ENCODE peak calls at places on chromosomes 4 and X, in seven cellular contexts. V is suprapubic skin, C is stomach, Z is AG10803, W is upper lobe of right lung, H is H9, S is choroid plexus epithelial cell. P is an unnamed sample.

GRCh38 chrX:82676386-82676785 is 831.7 kb upstream of the POU3F4 start:
- DNase-seq in Z (no peak), H (no peak), W (no peak), S (peak; percentile 18), V (no peak), C (no peak), P (peak; percentile 23)

GRCh38 chr4:52588097-52588496 is 71.0 kb downstream of the USP46 start:
- DNase-seq in Z (peak; percentile 14), V (no peak), S (peak; percentile 41), C (no peak), H (peak; percentile 73), W (no peak), P (peak; percentile 33)

GRCh38 chr4:39151120-39151713 is 31.1 kb upstream of the WDR19 start:
- DNase-seq in H (no peak), V (no peak), C (no peak), Z (peak; percentile 58), S (peak; percentile 69), W (no peak), P (peak; percentile 22)

GRCh38 chr4:85769009-85769408 is 294.1 kb downstream of the ARHGAP24 start:
- DNase-seq in C (no peak), S (no peak), H (no peak), V (no peak), W (no peak), Z (no peak), P (no peak)

GRCh38 chrX:68238568-68238967 is 194.7 kb downstream of the OPHN1 start:
- DNase-seq in H (peak; percentile 48), Z (peak; percentile 0), V (no peak), W (no peak), C (no peak), S (no peak), P (peak; percentile 29)

GRCh38 chr4:67291639-67292038 is 253.7 kb downstream of the CENPC start:
- DNase-seq in W (no peak), Z (no peak), C (no peak), V (no peak), H (no peak), S (no peak), P (no peak)

GRCh38 chr4:7111441-7111840 is 43.6 kb upstream of the GRPEL1 start:
- DNase-seq in C (no peak), H (no peak), Z (no peak), V (no peak), S (no peak), W (no peak), P (no peak)

GRCh38 chr4:156773648-156774357 is 197.8 kb downstream of the PDGFC start:
- DNase-seq in H (no peak), S (peak; percentile 43), C (no peak), W (no peak), Z (peak; percentile 59), V (no peak), P (no peak)

GRCh38 chr4:143616771-143617170 is 83.7 kb downstream of the FREM3 start:
- DNase-seq in W (no peak), C (no peak), H (no peak), V (no peak), S (peak; percentile 11), Z (peak; percentile 6), P (peak; percentile 75)

GRCh38 chrX:108666101-108666500 is 70.3 kb downstream of the IRS4 start:
- DNase-seq in W (no peak), S (no peak), V (no peak), Z (no peak), H (no peak), C (no peak), P (no peak)

GRCh38 chr4:168598191-168598590 is 101.3 kb downstream of the PALLD start:
- DNase-seq in S (peak; percentile 83), Z (peak; percentile 86), W (no peak), H (no peak), C (no peak), V (no peak), P (no peak)

GRCh38 chr4:142434519-142435224 is 411.4 kb downstream of the INPP4B start:
- DNase-seq in V (no peak), Z (no peak), H (peak; percentile 36), S (no peak), W (no peak), C (no peak), P (no peak)

GRCh38 chr4:38610844-38611550 is 53.0 kb upstream of the KLF3 start:
- DNase-seq in Z (no peak), S (no peak), W (no peak), C (peak; percentile 53), V (no peak), H (no peak), P (no peak)

GRCh38 chr4:170875868-170876267 is 786.1 kb upstream of the AADAT start:
- DNase-seq in V (no peak), S (peak; percentile 13), H (no peak), C (no peak), Z (no peak), W (no peak), P (peak; percentile 13)

GRCh38 chr4:153161599-153161971 is 42.7 kb upstream of the TRIM2 start:
- DNase-seq in W (no peak), Z (peak; percentile 43), S (no peak), V (no peak), C (no peak), H (no peak), P (no peak)

GRCh38 chr4:7045961-7046921 is 3.1 kb downstream of the TADA2B start:
- DNase-seq in Z (peak; percentile 59), H (no peak), W (no peak), V (no peak), C (no peak), S (no peak), P (no peak)

GRCh38 chr4:113586072-113586471 is 175.5 kb downstream of the CAMK2D start:
- DNase-seq in C (no peak), S (peak; percentile 13), W (no peak), Z (peak; percentile 38), V (no peak), H (no peak), P (no peak)

GRCh38 chr4:102104278-102104677 is 241.0 kb downstream of the SLC39A8 start:
- DNase-seq in C (no peak), S (no peak), V (no peak), W (no peak), Z (no peak), H (no peak), P (no peak)

DNA sequence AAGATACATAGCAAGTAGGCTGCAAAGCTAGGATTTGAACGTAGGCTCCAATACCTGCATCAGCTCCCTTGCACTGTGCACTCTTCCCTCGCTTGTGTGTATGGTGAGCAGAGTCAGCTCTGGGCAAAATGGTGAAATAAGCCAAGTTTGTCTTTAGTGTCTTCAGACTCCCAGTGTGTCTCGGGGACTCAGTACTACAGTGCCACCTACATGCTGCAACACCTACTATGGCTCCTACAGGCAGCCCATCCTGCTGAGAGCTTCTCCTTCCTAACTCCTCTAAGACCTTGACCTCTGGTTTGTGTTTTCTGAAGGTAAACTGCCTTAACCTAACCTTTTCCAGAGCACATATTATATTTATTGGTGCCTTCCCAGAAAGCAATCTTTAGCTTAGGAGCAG is 42.5 kb downstream of the RTL9 start:
- DNase-seq in V (no peak), W (no peak), Z (no peak), C (no peak), S (no peak), H (no peak), P (no peak)
- TF ChIP-seq CTCF in V (no peak), W (no peak), Z (no peak), C (no peak), S (no peak), H (peak; percentile 28), P (no peak)

GRCh38 chr4:22389240-22389871 is 126.5 kb downstream of the ADGRA3 start:
- DNase-seq in C (peak; percentile 45), S (peak; percentile 94), V (no peak), H (peak; percentile 63), Z (peak; percentile 82), W (no peak), P (peak; percentile 68)
- TF ChIP-seq CTCF in C (peak; percentile 67), S (peak; percentile 94), V (peak; percentile 61), H (peak; percentile 94), Z (peak; percentile 95), W (peak; percentile 71), P (peak; percentile 71)

GRCh38 chr4:165355900-165356300 is 22.9 kb upstream of the CPE start:
- DNase-seq in Z (peak; percentile 43), C (no peak), W (no peak), V (no peak), H (peak; percentile 74), S (peak; percentile 70), P (peak; percentile 66)

GRCh38 chr4:165345663-165346417 is 18.4 kb downstream of the MSMO1 start:
- DNase-seq in S (no peak), H (no peak), Z (no peak), V (no peak), C (no peak), W (no peak), P (no peak)

GRCh38 chr4:165347647-165348569 is 20.4 kb downstream of the MSMO1 start:
- DNase-seq in V (no peak), Z (no peak), H (no peak), S (no peak), W (no peak), C (no peak), P (no peak)

GRCh38 chr4:165351359-165352130 is 24.1 kb downstream of the MSMO1 start:
- DNase-seq in V (no peak), S (no peak), W (no peak), Z (no peak), C (no peak), H (peak; percentile 43), P (no peak)
- TF ChIP-seq CTCF in V (no peak), S (no peak), W (no peak), Z (no peak), C (no peak), H (peak; percentile 55), P (no peak)

GRCh38 chr4:64584981-64585557 is 175.8 kb upstream of the TECRL start:
- DNase-seq in W (no peak), H (no peak), V (no peak), S (peak; percentile 55), C (no peak), Z (peak; percentile 39), P (peak; percentile 55)
- TF ChIP-seq CTCF in W (peak; percentile 60), H (peak; percentile 82), V (peak; percentile 48), S (peak; percentile 62), C (peak; percentile 15), Z (peak; percentile 58), P (peak; percentile 63)